ENCODE peak calls at places on chromosomes 1 and 21, in four cellular contexts. A is stomach, E is IMR-90, R is tibial nerve. P is an unnamed sample.

GRCh38 chr1:230568008-230568407 is 74.3 kb upstream of the COG2 start:
- DNase-seq in R (no peak), E (peak), A (peak), P (peak)

GRCh38 chr1:154943649-154944421 is 7.3 kb upstream of the PMVK start:
- DNase-seq in A (peak), R (no peak), E (peak), P (peak)

GRCh38 chr1:48677306-48678287 is 99.1 kb downstream of the BEND5 start:
- DNase-seq in E (peak), A (peak), R (peak), P (peak)

GRCh38 chr1:20618550-20618949 is 14.7 kb upstream of the PINK1 start:
- DNase-seq in A (no peak), R (no peak), E (no peak), P (no peak)

GRCh38 chr1:64469121-64469520 is 808 bp upstream of the CACHD1 start:
- DNase-seq in R (no peak), A (peak), E (no peak), P (no peak)

GRCh38 chr1:86912501-86912900 is 1.4 kb downstream of the SELENOF start:
- DNase-seq in E (peak), A (no peak), R (no peak), P (no peak)

GRCh38 chr21:25934771-25935224 is 200.0 kb downstream of the GABPA start:
- DNase-seq in A (peak), E (peak), R (peak), P (peak)

GRCh38 chr1:198449281-198449680 is 91.2 kb downstream of the ATP6V1G3 start:
- DNase-seq in R (no peak), A (no peak), E (no peak), P (no peak)

GRCh38 chr1:101377436-101377835 is 140.6 kb downstream of the S1PR1 start:
- DNase-seq in E (no peak), R (no peak), A (no peak), P (no peak)

GRCh38 chr1:197773856-197774255 is 1.4 kb downstream of the DENND1B start:
- DNase-seq in R (no peak), E (no peak), A (no peak), P (no peak)

GRCh38 chr1:183568176-183569041 is 21.9 kb downstream of the NCF2 start:
- DNase-seq in A (no peak), E (no peak), R (no peak), P (peak)

GRCh38 chr1:230084408-230085177 is 17.6 kb downstream of the GALNT2 start:
- DNase-seq in R (peak), A (peak), E (peak), P (peak)

GRCh38 chr1:17161137-17161700 is 42.0 kb upstream of the PADI2 start:
- DNase-seq in R (no peak), E (peak), A (no peak), P (no peak)

GRCh38 chr1:20578721-20579380 is 10.0 kb upstream of the CDA start:
- DNase-seq in R (no peak), A (no peak), E (peak), P (no peak)

DNA sequence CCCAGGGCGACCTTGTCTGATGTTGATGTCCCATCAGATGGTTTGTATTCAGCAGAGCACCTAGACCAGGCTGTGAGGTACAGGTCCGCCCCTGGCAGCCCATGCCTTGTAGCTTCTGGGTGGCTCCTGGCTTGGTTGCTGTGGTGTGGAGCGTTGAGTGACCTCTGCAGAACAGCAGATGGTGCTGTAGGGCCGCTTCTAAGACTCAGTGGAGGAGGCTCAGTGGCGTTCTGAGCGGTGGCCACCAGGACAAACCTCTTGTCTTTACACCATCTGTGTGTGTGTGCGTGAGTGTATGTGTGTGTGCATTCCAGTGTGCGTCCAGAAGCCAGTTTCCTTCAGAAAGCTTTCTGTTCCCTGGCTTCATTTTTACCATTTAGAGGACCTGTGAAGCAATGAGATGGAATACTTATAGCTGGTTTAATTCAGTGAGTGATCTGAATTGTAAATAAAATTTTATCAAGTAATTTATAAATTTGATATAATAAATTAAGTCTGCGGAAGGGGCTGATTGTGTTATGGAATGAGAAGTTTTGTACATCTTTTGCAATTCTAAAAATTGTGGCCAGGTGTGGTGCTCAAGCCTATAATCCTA is 66.1 kb downstream of the ADARB1 start:
- DNase-seq in E (peak), R (peak), A (peak), P (peak)
- TF ChIP-seq CTCF in E (peak), R (peak), A (peak), P (peak)

DNA sequence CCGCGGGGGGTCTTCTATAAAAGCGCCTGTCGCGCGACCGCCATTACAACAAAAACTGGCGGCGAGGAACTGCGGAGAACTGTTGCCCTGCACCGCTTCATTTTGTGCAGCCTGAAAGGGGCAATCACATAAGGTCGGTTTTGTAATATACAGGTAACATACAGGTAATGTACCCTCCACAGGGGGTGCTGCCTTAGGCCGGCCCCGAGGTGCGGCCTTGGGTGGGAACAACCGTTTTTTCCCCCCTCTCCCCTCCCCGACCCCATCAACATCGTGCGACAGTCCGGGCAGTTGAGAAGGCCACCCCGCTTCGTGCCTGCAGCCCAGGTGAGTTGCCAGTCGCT is at the start of gene BRDT:
- DNase-seq in R (no peak), E (no peak), A (no peak), P (no peak)
- TF ChIP-seq POLR2A in R (no peak), E (no peak), A (no peak), P (no peak)

GRCh38 chr1:156751724-156752481 is 428 bp upstream of the HDGF start:
- DNase-seq in E (peak), A (peak), R (peak), P (peak)
- TF ChIP-seq CTCF in E (peak), A (no peak), R (peak), P (peak)

DNA sequence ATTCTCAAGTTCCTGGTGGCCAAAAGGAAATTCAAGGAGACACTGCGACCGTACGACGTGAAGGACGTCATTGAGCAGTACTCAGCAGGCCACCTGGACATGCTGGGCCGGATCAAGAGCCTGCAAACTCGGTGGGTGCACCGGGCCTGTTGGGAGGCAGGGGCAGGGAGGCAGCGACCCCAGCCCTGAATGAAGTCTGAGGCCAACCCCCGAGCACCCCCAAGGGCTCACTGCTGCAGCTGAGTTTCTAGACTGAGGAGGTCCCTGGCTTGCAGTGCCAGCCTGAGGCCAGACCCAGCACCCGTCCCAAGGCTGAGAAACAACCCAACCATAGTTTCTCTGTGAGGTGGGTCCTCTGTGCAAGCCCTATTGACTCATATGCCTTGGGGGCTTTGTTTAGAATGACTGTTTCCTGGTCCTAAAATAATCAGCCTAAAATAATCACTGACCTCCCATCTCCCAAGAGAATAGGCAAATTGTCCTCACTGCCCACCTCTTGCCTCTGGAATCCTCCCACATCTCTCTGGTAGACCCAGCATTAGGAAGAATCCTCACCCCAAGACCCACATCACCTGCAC is 27.1 kb downstream of the CITED4 start:
- DNase-seq in R (no peak), E (peak), A (no peak), P (no peak)
- TF ChIP-seq POLR2A in R (no peak), E (no peak), A (no peak), P (no peak)

DNA sequence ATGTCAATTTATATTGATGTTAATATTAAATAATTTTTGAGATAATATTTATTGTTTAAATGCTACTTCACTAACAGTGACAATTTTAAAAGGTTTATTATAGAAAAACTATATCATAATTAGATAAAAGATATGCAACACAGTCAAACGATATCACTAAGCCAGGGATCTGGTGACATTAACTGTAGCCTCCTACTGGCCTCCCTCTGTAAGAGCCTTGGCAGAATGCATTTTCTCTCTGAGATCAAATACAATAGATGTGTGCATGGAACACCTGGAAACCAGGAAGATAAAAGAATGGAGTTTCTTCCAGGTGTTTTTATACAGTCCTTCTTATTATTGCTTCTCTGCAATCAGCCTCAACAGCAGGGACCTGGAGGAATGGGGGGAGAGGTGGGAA is 1762.1 kb downstream of the BRINP3 start:
- DNase-seq in E (no peak), A (no peak), R (no peak), P (no peak)
- TF ChIP-seq CTCF in E (no peak), A (no peak), R (no peak), P (no peak)

DNA sequence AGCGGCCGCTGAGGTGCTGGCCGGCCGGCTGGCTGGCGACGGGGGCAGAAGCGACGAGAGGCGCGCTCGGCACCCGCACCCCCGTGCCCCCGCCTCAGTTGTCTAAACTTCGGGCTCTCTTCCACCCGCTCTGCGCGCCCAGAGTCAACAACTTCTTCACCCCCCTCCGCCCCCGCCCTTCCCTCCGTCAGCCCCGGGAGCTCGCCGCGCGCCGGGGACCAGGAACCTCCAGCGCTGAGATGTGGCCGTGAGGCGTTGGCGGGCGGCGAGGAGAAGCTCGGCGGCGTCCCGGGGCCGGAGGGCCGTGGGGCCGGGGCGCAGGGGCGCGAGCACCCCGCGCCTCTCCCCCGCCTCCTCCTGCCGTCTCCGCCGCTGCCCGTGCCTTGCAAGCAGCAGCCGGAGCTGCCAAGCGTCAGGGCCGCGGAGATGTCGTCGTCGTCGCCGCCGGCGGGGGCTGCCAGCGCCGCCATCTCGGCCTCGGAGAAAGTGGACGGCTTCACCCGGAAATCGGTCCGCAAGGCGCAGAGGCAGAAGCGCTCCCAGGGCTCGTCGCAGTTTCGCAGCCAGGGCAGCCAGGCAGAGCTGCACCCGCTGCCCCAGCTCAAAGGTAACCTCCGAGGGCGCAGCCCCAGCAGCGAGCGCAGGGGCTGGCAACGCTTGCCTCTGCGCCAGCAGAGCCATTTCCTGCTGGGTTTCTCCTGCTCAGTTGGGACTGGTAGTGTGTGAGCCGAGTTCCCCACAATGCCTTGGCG is 651 bp downstream of the PPP2R5A start:
- DNase-seq in R (peak), A (peak), E (peak), P (peak)
- TF ChIP-seq POLR2A in R (no peak), A (no peak), E (peak), P (peak)

GRCh38 chr1:239870194-239870593 is 221.5 kb upstream of the FMN2 start:
- DNase-seq in E (no peak), R (no peak), A (no peak), P (no peak)

GRCh38 chr1:239872554-239872953 is 219.1 kb upstream of the FMN2 start:
- DNase-seq in R (no peak), A (no peak), E (no peak), P (no peak)

DNA sequence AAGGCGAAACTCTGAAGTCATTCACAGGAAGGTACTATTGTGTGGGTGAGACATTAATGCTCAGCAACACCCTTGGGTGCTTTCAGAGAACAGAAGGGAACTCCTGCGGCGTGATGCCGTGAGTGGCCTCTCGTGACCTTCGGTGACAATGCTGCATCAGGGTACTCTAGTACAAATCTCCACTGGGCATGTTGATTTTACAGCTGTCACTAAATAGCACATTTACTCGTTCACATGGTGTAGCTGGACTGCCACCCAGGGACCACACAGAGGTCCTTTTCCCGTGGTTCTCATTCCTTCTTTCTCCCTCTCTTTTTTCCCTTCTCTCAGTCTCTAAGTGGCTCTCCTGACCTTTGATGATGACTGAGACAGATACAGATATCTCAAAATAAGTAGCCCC is 223.6 kb upstream of the FMN2 start:
- DNase-seq in R (no peak), E (no peak), A (no peak), P (no peak)
- TF ChIP-seq CTCF in R (no peak), E (no peak), A (no peak), P (no peak)

DNA sequence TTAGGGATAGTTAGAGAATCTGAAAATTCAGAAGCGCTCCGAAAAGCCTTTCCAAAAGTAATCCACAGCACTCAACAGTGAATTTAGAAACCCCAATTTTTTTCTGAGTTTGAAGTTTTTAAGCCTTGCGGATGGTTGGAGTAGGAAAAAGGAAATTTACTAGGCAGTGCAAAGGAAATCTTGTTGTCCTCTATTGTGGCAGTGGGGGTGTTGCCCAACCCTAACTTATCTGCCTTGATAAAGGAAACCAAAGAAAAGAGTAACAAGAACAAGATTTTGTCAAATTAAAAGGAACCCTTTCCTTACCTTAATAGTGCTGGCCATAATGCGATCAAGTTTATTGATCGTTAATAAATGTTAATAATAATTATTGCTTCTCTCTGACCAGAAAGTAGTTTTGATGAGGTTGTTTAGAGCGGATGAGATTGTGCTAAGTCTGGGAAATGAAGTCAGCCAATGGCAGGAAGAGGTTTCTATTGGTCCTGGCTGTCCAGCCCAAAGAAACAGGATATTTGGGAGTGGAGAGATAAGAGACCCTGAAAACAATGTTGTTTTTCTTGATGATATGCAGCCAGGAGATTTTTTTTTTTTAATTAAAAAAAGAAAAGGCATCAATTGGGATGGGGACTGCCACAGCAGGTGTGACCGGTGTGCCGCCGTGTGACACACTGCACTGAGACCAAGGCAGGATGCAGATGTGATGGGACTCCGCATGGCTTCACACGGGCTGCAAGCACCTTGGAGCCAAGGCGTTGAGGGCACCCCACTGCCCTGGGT is at the start of gene ERG:
- DNase-seq in E (no peak), A (no peak), R (no peak), P (no peak)
- TF ChIP-seq POLR2A in E (no peak), A (no peak), R (no peak), P (no peak)

P was measured in transverse colon.